ENCODE peak calls at places on chromosomes 2 and 18, in five cellular contexts. O, J, F, Q and D are unnamed samples.
A peak's percentile ranks its signal among the peaks of the same experiment; 100 is the strongest.

GRCh38 chr18:8912348-8913057 is 190.0 kb upstream of the NDUFV2 start:
- DNase-seq in O (no peak), Q (peak; percentile 49), F (no peak), J (no peak), D (no peak)

GRCh38 chr2:170362313-170362795 is 184.4 kb downstream of the MYO3B start:
- DNase-seq in Q (no peak), F (no peak), J (no peak), O (no peak), D (no peak)

GRCh38 chr2:18514838-18515461 is 45.5 kb downstream of the RDH14 start:
- DNase-seq in J (no peak), Q (no peak), O (no peak), F (no peak), D (no peak)

GRCh38 chr2:19746611-19747309 is 155.0 kb downstream of the TTC32 start:
- DNase-seq in O (no peak), J (no peak), Q (no peak), F (peak; percentile 25), D (no peak)

GRCh38 chr2:70070557-70071268 is 16.6 kb upstream of the PCBP1 start:
- DNase-seq in F (peak; percentile 90), Q (peak; percentile 89), J (peak; percentile 77), O (no peak), D (peak; percentile 58)

GRCh38 chr2:12821656-12822055 is 104.9 kb downstream of the TRIB2 start:
- DNase-seq in J (no peak), Q (no peak), O (no peak), F (no peak), D (no peak)

GRCh38 chr2:237700583-237701032 is 73.2 kb downstream of the LRRFIP1 start:
- DNase-seq in F (peak; percentile 91), J (peak; percentile 66), Q (peak; percentile 75), O (peak; percentile 54), D (peak; percentile 77)

GRCh38 chr18:34729264-34729663 is 19.2 kb downstream of the DTNA start:
- DNase-seq in O (no peak), J (no peak), Q (no peak), F (no peak), D (no peak)

GRCh38 chr2:60551241-60552095 is 2.0 kb downstream of the BCL11A start:
- DNase-seq in Q (peak; percentile 74), F (no peak), O (no peak), J (no peak), D (no peak)

GRCh38 chr2:160223560-160223959 is 23.5 kb upstream of the ITGB6 start:
- DNase-seq in J (no peak), Q (no peak), F (no peak), O (no peak), D (no peak)

GRCh38 chr2:100178085-100178788 is 35.8 kb upstream of the AFF3 start:
- DNase-seq in J (peak; percentile 16), Q (peak; percentile 72), F (peak; percentile 38), O (peak; percentile 5), D (no peak)

GRCh38 chr2:160271166-160272086 is 71.4 kb upstream of the ITGB6 start:
- DNase-seq in J (no peak), O (no peak), Q (no peak), F (no peak), D (no peak)

GRCh38 chr2:10220516-10221391 is 82.0 kb upstream of the HPCAL1 start:
- DNase-seq in F (peak; percentile 87), J (no peak), O (no peak), Q (no peak), D (no peak)

GRCh38 chr2:188291617-188292445 is at the start of gene GULP1:
- DNase-seq in O (no peak), F (peak; percentile 75), J (no peak), Q (peak; percentile 86), D (no peak)

GRCh38 chr2:186274936-186275575 is 211.0 kb upstream of the ZC3H15 start:
- DNase-seq in F (peak; percentile 88), O (no peak), Q (no peak), J (no peak), D (no peak)

GRCh38 chr18:43582120-43582519 is 304.8 kb upstream of the SYT4 start:
- DNase-seq in O (no peak), J (no peak), F (no peak), Q (peak; percentile 52), D (no peak)

GRCh38 chr2:225117061-225117716 is 74.9 kb upstream of the DOCK10 start:
- DNase-seq in F (peak; percentile 11), J (no peak), O (no peak), Q (no peak), D (no peak)

GRCh38 chr18:61817086-61817485 is 75.7 kb downstream of the RNF152 start:
- DNase-seq in Q (no peak), J (no peak), O (no peak), F (peak; percentile 45), D (no peak)

GRCh38 chr2:46369783-46370182 is 72.6 kb downstream of the EPAS1 start:
- DNase-seq in J (no peak), Q (no peak), O (no peak), F (no peak), D (no peak)

GRCh38 chr2:201856561-201856960 is 50.2 kb downstream of the CDK15 start:
- DNase-seq in F (no peak), O (no peak), J (no peak), Q (no peak), D (no peak)

GRCh38 chr2:7774481-7774880 is 857.3 kb downstream of the RNF144A start:
- DNase-seq in J (no peak), Q (no peak), O (no peak), F (no peak), D (no peak)

GRCh38 chr2:96143848-96144480 is 1.3 kb downstream of the DUSP2 start:
- DNase-seq in Q (no peak), J (peak; percentile 54), O (no peak), F (no peak), D (no peak)

GRCh38 chr2:43855292-43855691 is 16.5 kb downstream of the ABCG8 start:
- DNase-seq in O (no peak), Q (no peak), F (no peak), J (no peak), D (no peak)

GRCh38 chr18:55586841-55587240 is 1.2 kb downstream of the TCF4 start:
- DNase-seq in F (peak; percentile 53), J (no peak), O (no peak), Q (no peak), D (no peak)

GRCh38 chr2:217868911-217869334 is 133.9 kb downstream of the TNS1 start:
- DNase-seq in O (no peak), J (no peak), Q (peak; percentile 83), F (peak; percentile 65), D (no peak)

GRCh38 chr2:206482123-206482522 is 38.8 kb downstream of the ADAM23 start:
- DNase-seq in Q (no peak), J (no peak), F (peak; percentile 10), O (no peak), D (no peak)

GRCh38 chr18:21443776-21444464 is 156.6 kb downstream of the ESCO1 start:
- DNase-seq in Q (no peak), O (no peak), F (no peak), J (no peak), D (no peak)

GRCh38 chr2:45291283-45291682 is 282.0 kb upstream of the SIX2 start:
- DNase-seq in Q (no peak), O (no peak), J (no peak), F (peak; percentile 51), D (no peak)

GRCh38 chr2:96816836-96817702 is 1.0 kb downstream of the CNNM3 start:
- DNase-seq in O (no peak), Q (no peak), F (peak; percentile 27), J (no peak), D (no peak)

GRCh38 chr2:117853873-117854272 is 39.4 kb downstream of the DDX18 start:
- DNase-seq in Q (no peak), F (no peak), O (no peak), J (no peak), D (no peak)

GRCh38 chr18:52334896-52335295 is 5.1 kb upstream of the DCC start:
- DNase-seq in O (no peak), Q (no peak), J (no peak), F (peak; percentile 66), D (no peak)

GRCh38 chr2:19041773-19042172 is 316.6 kb downstream of the OSR1 start:
- DNase-seq in J (no peak), Q (no peak), F (no peak), O (no peak), D (no peak)

GRCh38 chr2:203718087-203718486 is 11.6 kb downstream of the CD28 start:
- DNase-seq in Q (no peak), O (peak; percentile 36), F (peak; percentile 2), J (peak; percentile 65), D (peak; percentile 49)

GRCh38 chr2:127275356-127275755 is 18.6 kb downstream of the ERCC3 start:
- DNase-seq in O (no peak), Q (no peak), F (no peak), J (no peak), D (no peak)

GRCh38 chr2:56055405-56055804 is 128.4 kb upstream of the CCDC85A start:
- DNase-seq in Q (no peak), F (no peak), J (no peak), O (no peak), D (no peak)

GRCh38 chr2:119680457-119681195 is 1.6 kb downstream of the TMEM177 start:
- DNase-seq in O (no peak), Q (peak; percentile 44), F (no peak), J (no peak), D (no peak)

GRCh38 chr2:204535764-204536163 is 9.5 kb upstream of the PARD3B start:
- DNase-seq in O (no peak), Q (no peak), F (no peak), J (no peak), D (no peak)

DNA sequence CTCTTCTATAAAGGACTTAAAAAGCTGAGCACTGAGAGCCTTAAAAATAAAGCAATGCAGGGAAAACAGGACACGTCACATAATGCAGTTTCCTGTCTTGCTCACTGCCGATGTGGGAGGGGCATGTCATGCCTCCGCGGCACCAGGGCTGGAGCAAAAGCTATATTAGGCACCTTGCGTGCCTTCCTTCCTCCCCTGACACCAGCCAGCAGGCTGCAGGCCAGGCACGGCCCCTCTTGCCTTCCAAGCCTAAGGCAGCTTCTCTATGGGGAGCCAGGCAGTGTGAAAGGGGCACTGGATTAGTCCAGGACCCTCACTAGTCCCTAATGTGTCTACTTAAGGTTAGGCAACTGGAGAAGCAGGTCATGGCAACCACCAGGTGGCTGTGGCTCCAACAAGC is 26.3 kb downstream of the MRPL35 start:
- DNase-seq in Q (peak; percentile 67), J (peak; percentile 3), F (no peak), O (peak; percentile 57), D (no peak)
- H3K27ac ChIP-seq in Q (peak overlapping the region; percentile 24), J (no peak overlapping the region), F (no peak overlapping the region), O (peak overlapping the region; percentile 82), D (no peak overlapping the region)

GRCh38 chr2:240591226-240591625 is 4.7 kb downstream of the CAPN10 start:
- DNase-seq in Q (no peak), J (no peak), F (peak; percentile 51), O (no peak), D (no peak)
- H3K36me3 ChIP-seq in Q (no peaks in the 10 kb centered on the region), J (peaks cover 36% of the 10 kb centered on the region), F (peaks cover 23% of the 10 kb centered on the region), O (peaks cover 2% of the 10 kb centered on the region), D (peaks cover 50% of the 10 kb centered on the region)

GRCh38 chr2:86295071-86295470 is 42.4 kb downstream of the REEP1 start:
- DNase-seq in F (no peak), J (no peak), Q (peak; percentile 24), O (no peak), D (no peak)
- H3K4me1 ChIP-seq in F (no peaks in the 10 kb centered on the region), J (no peaks in the 10 kb centered on the region), Q (no peaks in the 10 kb centered on the region), O (no peaks in the 10 kb centered on the region), D (no peaks in the 10 kb centered on the region)

DNA sequence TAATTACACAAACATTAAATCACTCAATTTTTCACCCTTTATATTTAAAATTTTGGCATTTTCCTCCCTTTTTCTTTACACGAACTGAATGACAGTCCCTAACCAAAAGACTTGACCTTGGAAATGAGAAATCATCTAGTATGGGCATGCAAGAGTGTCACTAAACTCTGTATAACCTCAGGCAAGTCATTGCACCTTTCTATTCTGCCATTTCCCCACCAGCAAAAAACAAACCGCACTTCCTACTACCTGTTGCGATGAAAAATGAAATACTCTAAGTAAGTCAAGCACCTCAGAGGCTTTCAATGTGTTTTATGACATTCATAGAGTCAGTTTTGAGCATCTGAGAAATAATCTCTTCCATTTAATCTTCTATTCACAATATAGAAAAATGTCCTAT is 44.1 kb downstream of the ANKRD44 start:
- DNase-seq in F (no peak), O (no peak), Q (no peak), J (peak; percentile 51), D (no peak)
- H3K27ac ChIP-seq in F (no peak overlapping the region), O (peak overlapping the region; percentile 57), Q (no peak overlapping the region), J (peak overlapping the region; percentile 35), D (peak overlapping the region; percentile 54)